ENCODE peak calls at places on chromosome X, in nine cellular contexts. O is right lobe of liver, Q is Peyer's patch, D is transverse colon, Z is tibial nerve, W is Calu3, K is lower lobe of right lung, A is GM20000, S is AG09319. G is an unnamed sample.

GRCh38 chrX:109889289-109890006 is 113.5 kb upstream of the TMEM164 start:
- DNase-seq in D (no peak), S (peak), A (no peak), O (peak), Z (no peak), K (no peak), W (peak), Q (no peak), G (no peak)

GRCh38 chrX:21394792-21395191 is 20.6 kb downstream of the CNKSR2 start:
- DNase-seq in A (no peak), Q (no peak), S (no peak), O (no peak), K (no peak), Z (no peak), W (no peak), D (no peak), G (no peak)

GRCh38 chrX:141183000-141183399 is 6.1 kb upstream of the LDOC1 start:
- DNase-seq in O (no peak), S (no peak), A (no peak), Q (no peak), W (no peak), D (no peak), Z (no peak), K (no peak), G (no peak)

GRCh38 chrX:124217289-124218251 is 114.9 kb upstream of the TEX13D start:
- DNase-seq in Z (no peak), A (peak), K (no peak), D (peak), Q (no peak), O (no peak), S (no peak), W (no peak), G (no peak)

GRCh38 chrX:39174761-39175417 is 373.6 kb downstream of the MID1IP1 start:
- DNase-seq in Z (no peak), A (no peak), K (peak), D (peak), W (peak), O (no peak), Q (no peak), S (no peak), G (no peak)

GRCh38 chrX:153689654-153690465 is 2.1 kb downstream of the SLC6A8 start:
- DNase-seq in A (no peak), K (no peak), Z (no peak), D (no peak), S (no peak), W (no peak), O (peak), Q (peak), G (no peak)

GRCh38 chrX:153924149-153924861 is 1.8 kb downstream of the ARHGAP4 start:
- DNase-seq in S (no peak), D (peak), Q (no peak), W (no peak), O (peak), Z (no peak), K (no peak), A (peak), G (no peak)

GRCh38 chrX:34300871-34301270 is 168.8 kb upstream of the FAM47A start:
- DNase-seq in O (no peak), D (no peak), S (peak), A (peak), Q (no peak), K (no peak), W (peak), Z (no peak), G (no peak)

GRCh38 chrX:55120767-55121358 is 32.0 kb downstream of the PAGE2 start:
- DNase-seq in O (no peak), Q (no peak), A (no peak), S (no peak), D (no peak), K (no peak), Z (no peak), W (no peak), G (no peak)

GRCh38 chrX:129638917-129639316 is 15.8 kb downstream of the APLN start:
- DNase-seq in D (no peak), W (no peak), Q (no peak), K (no peak), S (no peak), A (no peak), Z (no peak), O (no peak), G (no peak)

GRCh38 chrX:45803383-45803921 is 602.8 kb upstream of the DIPK2B start:
- DNase-seq in Q (no peak), D (no peak), O (no peak), W (no peak), S (peak), K (no peak), Z (no peak), A (no peak), G (no peak)

GRCh38 chrX:49192722-49193328 is 6.7 kb upstream of the PRICKLE3 start:
- DNase-seq in O (no peak), W (peak), A (peak), D (no peak), Z (no peak), Q (no peak), K (no peak), S (no peak), G (no peak)

GRCh38 chrX:37967714-37968113 is 38.6 kb upstream of the SYTL5 start:
- DNase-seq in K (no peak), Z (no peak), O (no peak), A (no peak), D (no peak), S (no peak), Q (no peak), W (no peak), G (no peak)

GRCh38 chrX:27132851-27133250 is 330.3 kb downstream of the PPP4R3C start:
- DNase-seq in W (no peak), S (no peak), D (no peak), Z (no peak), K (no peak), O (no peak), Q (no peak), A (no peak), G (no peak)

GRCh38 chrX:80285131-80285773 is 135.0 kb upstream of the TENT5D start:
- DNase-seq in K (no peak), W (peak), D (peak), Q (no peak), Z (no peak), A (peak), O (no peak), S (no peak), G (no peak)
- TF ChIP-seq CTCF in K (peak), W (no peak), D (peak), Q (no peak), Z (peak), A (peak), O (peak), S (peak), G (no peak)

DNA sequence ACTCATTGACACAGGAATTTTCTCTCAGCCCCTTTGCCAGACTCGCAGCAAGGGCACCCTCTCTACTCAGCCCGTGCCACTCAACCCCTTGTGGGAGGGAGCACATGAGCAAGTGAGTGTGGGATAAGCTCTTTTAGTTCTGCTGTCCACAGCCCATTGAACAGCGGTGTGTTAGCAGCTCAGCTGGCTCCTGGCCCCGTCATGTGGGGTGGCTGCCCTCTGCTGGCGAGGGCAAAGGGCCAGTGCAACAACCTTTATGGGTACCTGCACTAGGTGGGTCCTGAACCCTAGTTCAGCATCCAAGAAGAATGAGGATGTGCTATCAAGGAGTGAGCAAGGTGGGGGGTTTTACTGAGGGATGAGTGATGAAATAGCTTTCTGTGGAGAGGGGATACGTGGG is 85.0 kb upstream of the ZNF81 start:
- DNase-seq in A (peak), Q (peak), Z (no peak), S (no peak), O (peak), W (peak), D (peak), K (peak), G (no peak)
- TF ChIP-seq CTCF in A (no peak), Q (no peak), Z (no peak), S (peak), O (peak), W (peak), D (peak), K (peak), G (peak)

GRCh38 chrX:105972690-105973386 is 65.7 kb downstream of the SERPINA7 start:
- DNase-seq in Q (no peak), O (no peak), W (no peak), D (peak), A (no peak), Z (no peak), K (no peak), S (no peak), G (no peak)

GRCh38 chrX:105969487-105969886 is 69.0 kb downstream of the SERPINA7 start:
- DNase-seq in A (no peak), S (no peak), Q (no peak), D (no peak), W (no peak), K (no peak), O (no peak), Z (no peak), G (no peak)

GRCh38 chrX:105973387-105973739 is 65.2 kb downstream of the SERPINA7 start:
- DNase-seq in D (no peak), A (no peak), K (no peak), S (no peak), Q (no peak), W (no peak), O (no peak), Z (no peak), G (no peak)

GRCh38 chrX:105975382-105975781 is 63.1 kb downstream of the SERPINA7 start:
- DNase-seq in O (no peak), Q (no peak), S (no peak), W (no peak), Z (no peak), K (no peak), D (no peak), A (no peak), G (no peak)
- TF ChIP-seq CTCF in O (peak), Q (no peak), S (no peak), W (no peak), Z (no peak), K (no peak), D (no peak), A (no peak), G (peak)

DNA sequence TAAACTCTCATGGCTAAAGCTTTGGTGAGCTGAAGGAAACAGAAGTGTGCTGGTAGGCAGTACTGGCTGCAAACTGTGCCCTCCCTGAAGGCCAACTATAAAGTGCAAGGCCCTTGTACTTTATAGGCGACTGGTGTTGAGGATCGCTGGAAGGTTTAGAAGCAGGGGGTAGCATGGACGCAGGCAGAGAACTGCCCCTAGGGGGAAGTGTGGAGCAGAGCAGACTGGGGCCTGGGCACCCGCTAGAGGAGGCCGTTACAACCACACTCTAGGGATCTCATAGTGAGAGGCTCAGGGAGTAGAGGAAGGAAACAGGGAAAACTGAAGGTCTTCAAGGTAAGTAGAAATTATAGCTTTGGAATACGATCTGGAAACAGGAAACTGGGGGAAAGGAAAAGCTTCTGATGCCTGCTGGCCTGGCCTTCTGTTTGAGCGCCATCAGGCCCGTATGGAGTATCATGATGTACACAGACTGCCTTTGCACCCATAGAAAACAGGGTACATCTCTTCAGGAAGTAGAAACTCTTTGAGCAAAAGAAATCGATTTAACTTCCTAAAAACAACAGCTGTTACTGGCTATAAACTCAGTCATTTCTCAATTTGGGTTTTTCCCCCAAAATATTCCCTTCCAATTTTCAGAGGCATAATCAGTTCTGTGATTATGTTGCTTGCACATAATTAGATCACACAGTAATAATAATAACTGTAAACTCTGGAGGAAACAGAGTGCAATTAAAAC is 23.9 kb upstream of the TMSB4X start:
- DNase-seq in W (peak), S (no peak), D (peak), O (peak), Q (no peak), Z (no peak), K (peak), A (no peak), G (no peak)
- TF ChIP-seq CTCF in W (no peak), S (peak), D (peak), O (peak), Q (peak), Z (peak), K (peak), A (peak), G (peak)

GRCh38 chrX:7069556-7069955 is 78.0 kb upstream of the STS start:
- DNase-seq in A (no peak), O (no peak), D (no peak), Z (no peak), Q (no peak), S (no peak), K (no peak), W (no peak), G (no peak)

GRCh38 chrX:7065473-7065872 is 82.0 kb upstream of the STS start:
- DNase-seq in A (no peak), W (no peak), S (no peak), Q (no peak), Z (no peak), O (no peak), K (no peak), D (no peak), G (no peak)

GRCh38 chrX:7071390-7071789 is 76.1 kb upstream of the STS start:
- DNase-seq in D (no peak), Q (no peak), W (no peak), K (no peak), O (no peak), Z (no peak), A (no peak), S (no peak), G (no peak)

GRCh38 chrX:7067266-7067665 is 80.2 kb upstream of the STS start:
- DNase-seq in D (no peak), O (no peak), Q (no peak), K (no peak), S (no peak), W (no peak), A (no peak), Z (no peak), G (no peak)

DNA sequence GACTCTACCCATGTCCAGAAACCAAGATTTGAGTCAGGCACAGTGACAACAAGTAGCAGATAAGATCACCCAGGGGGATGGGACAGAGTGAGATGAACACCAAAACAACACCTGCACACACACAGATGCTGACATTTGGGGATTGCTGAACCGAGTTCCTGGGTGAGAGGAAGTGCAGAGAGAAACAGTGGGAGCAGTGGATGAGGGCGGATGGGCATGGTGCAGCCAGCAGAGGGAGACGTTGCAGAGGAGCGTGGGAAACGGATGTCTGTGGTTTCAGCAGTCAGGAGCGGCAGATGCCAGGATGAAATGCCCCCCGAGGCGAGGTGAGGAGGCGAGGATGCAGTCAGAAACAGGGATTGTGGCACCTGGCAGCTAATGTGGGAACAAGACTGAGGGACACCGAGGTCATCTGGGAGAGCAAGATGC is 78.6 kb upstream of the STS start:
- DNase-seq in O (no peak), Q (no peak), S (no peak), A (no peak), K (no peak), D (no peak), W (no peak), Z (no peak), G (no peak)
- TF ChIP-seq CTCF in O (no peak), Q (no peak), S (peak), A (peak), K (no peak), D (no peak), W (no peak), Z (no peak), G (peak)

GRCh38 chrX:74230094-74230493 is 73.9 kb upstream of the ZCCHC13 start:
- DNase-seq in S (no peak), K (no peak), O (no peak), D (no peak), Q (no peak), A (no peak), Z (no peak), W (no peak), G (no peak)

GRCh38 chrX:74231625-74232024 is 72.4 kb upstream of the ZCCHC13 start:
- DNase-seq in O (no peak), D (no peak), A (no peak), Z (no peak), S (no peak), K (no peak), Q (no peak), W (no peak), G (no peak)

GRCh38 chrX:74234829-74235228 is 69.2 kb upstream of the ZCCHC13 start:
- DNase-seq in O (no peak), A (no peak), K (no peak), D (no peak), Z (no peak), Q (no peak), W (no peak), S (no peak), G (no peak)

GRCh38 chrX:74238771-74239170 is 65.2 kb upstream of the ZCCHC13 start:
- DNase-seq in D (no peak), W (no peak), O (no peak), Z (no peak), Q (no peak), K (no peak), S (no peak), A (no peak), G (no peak)

DNA sequence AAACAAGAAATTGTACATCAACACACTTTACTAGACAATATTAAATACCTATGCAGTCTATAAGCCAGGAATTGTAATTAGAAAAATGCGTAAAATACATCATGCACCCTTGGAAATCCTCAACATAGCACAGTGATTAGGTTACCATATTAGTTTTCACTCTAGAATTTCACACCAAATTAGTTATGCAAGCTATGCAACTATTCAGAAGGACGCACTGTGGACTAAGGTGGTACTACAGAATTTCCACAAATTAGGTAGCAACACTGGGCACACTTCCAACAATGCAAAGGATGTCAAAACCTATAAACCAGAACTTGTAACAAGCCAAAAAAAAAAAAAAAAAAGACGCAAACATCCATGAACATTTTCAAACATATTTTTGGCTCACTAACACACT is 71.1 kb upstream of the ZCCHC13 start:
- DNase-seq in O (no peak), Q (no peak), D (no peak), A (no peak), Z (no peak), S (no peak), W (peak), K (no peak), G (no peak)
- TF ChIP-seq CTCF in O (no peak), Q (no peak), D (no peak), A (no peak), Z (no peak), S (no peak), W (no peak), K (no peak), G (no peak)

DNA sequence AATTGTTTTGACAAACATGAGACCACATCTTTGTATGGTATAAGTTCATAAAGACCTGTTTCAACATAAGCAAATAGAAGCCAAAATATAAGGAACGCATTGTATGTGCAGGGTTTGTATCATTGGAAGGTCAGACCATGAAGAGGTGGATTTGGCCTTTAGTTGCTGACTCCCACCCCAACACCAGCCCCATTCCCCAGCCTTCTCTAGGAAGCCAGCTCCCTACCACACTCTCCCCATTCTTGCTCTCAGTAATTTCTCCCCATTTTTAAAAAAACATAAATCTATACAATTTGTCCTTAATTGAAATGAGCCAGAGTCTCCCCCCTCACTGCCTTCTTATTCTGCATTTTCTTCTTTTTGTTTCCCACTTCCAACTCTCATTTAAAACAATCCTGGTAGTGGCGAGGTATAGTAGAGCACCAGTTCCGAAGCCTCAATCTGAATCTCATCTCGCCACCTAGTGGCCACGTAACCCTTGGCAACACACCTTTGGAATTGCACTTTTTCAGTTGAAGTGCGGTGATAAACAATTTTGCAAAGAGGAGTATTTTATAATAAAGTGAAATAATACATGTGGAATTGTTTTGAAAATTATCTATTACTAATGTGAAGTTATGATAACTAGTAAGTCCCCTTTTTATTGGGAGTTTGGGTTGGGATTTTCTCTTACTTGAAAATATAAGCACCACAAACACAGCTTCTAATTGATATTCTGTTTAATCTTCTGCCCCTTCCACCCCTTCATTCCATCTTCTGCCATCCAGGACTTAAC is 126.6 kb downstream of the ASB9 start:
- DNase-seq in O (peak), A (peak), D (peak), Z (peak), W (peak), S (no peak), K (peak), Q (peak), G (no peak)
- TF ChIP-seq CTCF in O (peak), A (no peak), D (peak), Z (peak), W (peak), S (peak), K (peak), Q (peak), G (peak)

GRCh38 chrX:135923353-135923752 is 29.8 kb downstream of the SAGE1 start:
- DNase-seq in K (no peak), Z (no peak), S (no peak), D (no peak), Q (no peak), W (peak), O (no peak), A (no peak), G (no peak)
- TF ChIP-seq CTCF in K (no peak), Z (no peak), S (no peak), D (no peak), Q (no peak), W (no peak), O (no peak), A (no peak), G (no peak)

DNA sequence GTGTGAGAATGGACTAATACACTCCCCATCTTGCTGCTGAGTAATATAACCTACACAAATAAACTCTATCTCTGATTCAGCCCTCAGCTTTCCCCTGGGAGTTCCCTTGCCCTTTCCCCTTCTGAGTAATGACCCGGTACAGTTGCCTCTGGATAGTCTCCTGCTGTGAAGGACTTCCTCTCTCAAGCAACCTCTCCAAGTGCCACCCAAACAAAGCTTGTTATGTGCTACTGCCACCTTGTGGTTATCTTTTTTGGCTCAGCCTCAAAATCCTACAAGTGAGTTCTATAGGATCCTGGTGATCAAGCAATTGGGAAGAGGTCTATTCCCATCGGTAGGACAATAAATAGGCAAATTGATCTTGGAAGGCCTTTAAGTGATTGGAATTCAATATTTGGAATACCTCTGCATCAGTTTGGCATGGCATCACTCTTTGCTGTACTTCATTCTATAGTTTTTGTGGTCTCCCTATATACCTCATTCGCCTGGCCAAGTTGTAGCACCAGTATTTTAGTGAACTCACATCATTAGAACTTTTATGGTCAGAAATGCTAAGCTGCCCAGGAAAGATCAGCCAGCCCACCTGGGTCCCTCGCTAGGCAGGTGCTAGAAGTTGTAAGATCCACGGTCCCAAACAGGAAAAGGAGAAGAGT is 40.1 kb downstream of the ZCCHC13 start:
- DNase-seq in O (no peak), Q (no peak), Z (no peak), D (peak), W (peak), K (no peak), A (peak), S (peak), G (peak)
- TF ChIP-seq CTCF in O (peak), Q (peak), Z (peak), D (peak), W (peak), K (peak), A (no peak), S (peak), G (peak)